ENCODE peak calls at places on chromosomes 5 and 9, in eight cellular contexts. L is esophagus squamous epithelium, A is A673, E is left ventricle myocardium inferior, W is ovary, Z is epithelial cell of esophagus, C is GM12865, J is breast epithelium. K is an unnamed sample.

GRCh38 chr9:133952598-133953550 is 39.2 kb downstream of the VAV2 start:
- DNase-seq in L (no peak), A (no peak), E (no peak), W (no peak), Z (no peak), C (no peak), J (no peak), K (peak)

GRCh38 chr5:55134053-55134722 is 25.8 kb upstream of the GPX8 start:
- DNase-seq in L (no peak), A (no peak), E (no peak), W (no peak), Z (peak), C (peak), J (no peak), K (no peak)

GRCh38 chr9:3441197-3441816 is 84.5 kb downstream of the RFX3 start:
- DNase-seq in L (no peak), A (peak), E (no peak), W (no peak), Z (peak), C (peak), J (no peak), K (peak)

GRCh38 chr9:134910146-134910545 is 7.6 kb downstream of the FCN1 start:
- DNase-seq in L (no peak), A (no peak), E (no peak), W (peak), Z (no peak), C (no peak), J (no peak), K (no peak)

GRCh38 chr5:158170060-158170459 is 311.1 kb upstream of the CLINT1 start:
- DNase-seq in L (no peak), A (no peak), E (no peak), W (no peak), Z (no peak), C (no peak), J (no peak), K (no peak)

GRCh38 chr5:57172466-57172961 is 1.3 kb upstream of the GPBP1 start:
- DNase-seq in L (no peak), A (peak), E (no peak), W (no peak), Z (peak), C (peak), J (no peak), K (no peak)

GRCh38 chr5:179258922-179259730 is 86.1 kb downstream of the ADAMTS2 start:
- DNase-seq in L (no peak), A (no peak), E (no peak), W (peak), Z (no peak), C (no peak), J (no peak), K (no peak)

GRCh38 chr5:143309661-143310431 is 93.6 kb downstream of the NR3C1 start:
- DNase-seq in L (no peak), A (no peak), E (no peak), W (no peak), Z (peak), C (peak), J (no peak), K (no peak)

GRCh38 chr5:17069995-17070405 is 133.9 kb upstream of the MYO10 start:
- DNase-seq in L (no peak), A (peak), E (no peak), W (peak), Z (peak), C (no peak), J (no peak), K (no peak)

GRCh38 chr5:167708449-167708848 is 583.0 kb upstream of the WWC1 start:
- DNase-seq in L (no peak), A (peak), E (no peak), W (no peak), Z (peak), C (no peak), J (no peak), K (no peak)

GRCh38 chr5:67476531-67476930 is 279.9 kb upstream of the CD180 start:
- DNase-seq in L (no peak), A (peak), E (no peak), W (no peak), Z (peak), C (no peak), J (peak), K (no peak)

GRCh38 chr9:114754574-114754973 is 51.3 kb downstream of the TNFSF15 start:
- DNase-seq in L (no peak), A (no peak), E (no peak), W (no peak), Z (no peak), C (no peak), J (no peak), K (no peak)

DNA sequence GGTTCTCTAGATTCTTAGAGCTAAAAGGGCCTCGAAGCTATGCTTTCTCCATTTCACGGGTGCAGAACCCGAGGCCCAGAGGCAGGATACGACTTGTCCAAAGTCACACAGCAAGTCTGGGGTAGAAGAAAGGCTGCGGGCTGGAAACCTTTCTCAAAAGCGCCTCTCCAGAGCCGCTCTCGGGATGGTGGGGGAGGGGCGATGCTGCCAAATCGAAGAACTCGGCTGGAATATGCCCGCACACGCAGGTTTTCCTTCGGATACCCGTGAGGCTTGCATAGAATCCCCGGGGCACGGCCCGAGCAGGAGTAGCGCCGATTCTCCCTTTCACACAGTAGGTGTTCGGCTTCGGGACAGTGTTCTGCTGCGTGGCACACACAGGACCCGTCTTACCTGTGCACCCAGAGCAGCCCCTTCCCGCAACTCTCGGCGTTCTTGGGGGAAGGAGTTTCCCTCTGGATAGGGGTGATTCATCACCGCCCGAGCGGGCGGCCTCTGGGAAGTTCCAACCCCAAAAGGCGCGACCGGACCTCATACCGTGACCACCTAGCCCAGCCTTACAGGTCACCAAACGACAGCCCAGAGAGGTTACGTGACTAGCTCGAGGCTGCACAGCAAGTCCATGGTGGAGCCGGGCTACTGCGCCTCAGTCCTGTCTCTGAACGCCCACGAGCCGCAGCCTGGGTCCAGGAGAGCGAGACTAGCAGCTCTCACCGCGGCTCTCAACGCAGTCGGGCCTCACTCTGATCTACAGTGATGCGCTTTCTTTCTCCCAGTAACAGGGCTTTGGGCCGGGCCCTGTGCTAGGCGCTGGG is 4.1 kb downstream of the PAX5 start:
- DNase-seq in L (no peak), A (no peak), E (no peak), W (no peak), Z (peak), C (no peak), J (no peak), K (no peak)
- H3K4me3 ChIP-seq in L (peak), A (no peak), E (peak), W (no peak), Z (no peak), C (peak), J (no peak), K (no peak)

GRCh38 chr9:98209530-98209929 is 17.1 kb upstream of the CORO2A start:
- DNase-seq in L (no peak), A (no peak), E (no peak), W (no peak), Z (no peak), C (no peak), J (no peak), K (no peak)

GRCh38 chr9:98206754-98207153 is 14.3 kb upstream of the CORO2A start:
- DNase-seq in L (no peak), A (no peak), E (no peak), W (no peak), Z (peak), C (no peak), J (no peak), K (no peak)

GRCh38 chr9:98210435-98210834 is 18.0 kb upstream of the CORO2A start:
- DNase-seq in L (no peak), A (no peak), E (no peak), W (no peak), Z (no peak), C (no peak), J (no peak), K (no peak)

GRCh38 chr9:98207606-98208005 is 15.2 kb upstream of the CORO2A start:
- DNase-seq in L (no peak), A (no peak), E (no peak), W (no peak), Z (no peak), C (no peak), J (no peak), K (no peak)

DNA sequence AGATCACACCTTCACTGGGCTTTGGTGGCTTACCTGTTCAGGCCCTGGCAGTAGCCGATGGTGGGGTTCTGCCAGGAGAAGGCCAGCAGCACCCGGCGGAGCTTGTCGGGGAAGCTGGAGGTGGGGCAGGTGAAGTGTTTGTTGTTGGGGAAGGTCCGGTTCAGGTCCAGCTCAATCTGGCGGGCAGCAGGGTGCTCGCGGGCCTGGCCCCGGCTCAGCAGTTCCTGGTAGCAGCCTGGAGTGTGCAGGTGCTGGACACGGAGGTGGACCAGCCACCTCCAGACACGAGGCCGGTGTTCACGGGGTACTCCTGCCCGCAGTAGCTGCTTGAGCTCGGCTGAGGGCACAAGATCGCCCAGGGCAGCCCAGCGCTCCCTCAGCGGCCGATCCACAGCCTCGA is 16.2 kb upstream of the CORO2A start:
- DNase-seq in L (no peak), A (no peak), E (no peak), W (no peak), Z (no peak), C (no peak), J (no peak), K (no peak)
- H3K4me3 ChIP-seq in L (no peak), A (no peak), E (no peak), W (no peak), Z (no peak), C (no peak), J (no peak), K (no peak)

DNA sequence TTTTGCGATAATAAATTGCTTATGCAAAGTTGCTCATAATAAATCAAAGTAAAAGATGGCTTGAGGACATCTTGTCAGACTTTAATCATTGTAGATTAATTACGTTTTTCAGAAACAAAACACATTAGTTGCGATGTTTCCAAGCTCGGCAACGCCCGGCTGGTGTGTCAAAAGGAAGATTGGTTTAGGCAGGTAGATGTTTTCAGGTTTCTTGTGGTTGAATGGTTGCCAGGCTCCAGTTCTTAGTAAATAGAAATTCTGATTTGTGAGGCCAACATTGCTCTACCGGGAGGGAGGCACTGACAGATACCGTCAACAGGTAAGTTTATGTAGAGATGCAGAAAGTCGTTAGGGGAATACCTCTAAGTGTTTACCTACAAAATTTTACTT is 280.3 kb downstream of the NPR3 start:
- DNase-seq in L (no peak), A (no peak), E (no peak), W (no peak), Z (peak), C (no peak), J (no peak), K (no peak)
- H3K4me3 ChIP-seq in L (peak), A (no peak), E (no peak), W (no peak), Z (peak), C (no peak), J (no peak), K (no peak)

GRCh38 chr5:138241688-138242547 is 28.8 kb upstream of the CDC23 start:
- DNase-seq in L (no peak), A (no peak), E (peak), W (no peak), Z (no peak), C (no peak), J (no peak), K (peak)
- H3K4me3 ChIP-seq in L (peak), A (peak), E (peak), W (peak), Z (peak), C (no peak), J (peak), K (no peak)

GRCh38 chr5:160537940-160538339 is 116.3 kb downstream of the PTTG1 start:
- DNase-seq in L (no peak), A (no peak), E (no peak), W (no peak), Z (no peak), C (no peak), J (no peak), K (no peak)
- H3K4me3 ChIP-seq in L (no peak), A (no peak), E (no peak), W (no peak), Z (no peak), C (no peak), J (no peak), K (no peak)

GRCh38 chr5:62578540-62578939 is at the start of gene LRRC70:
- DNase-seq in L (no peak), A (peak), E (no peak), W (no peak), Z (no peak), C (peak), J (no peak), K (no peak)
- H3K4me3 ChIP-seq in L (peak), A (peak), E (peak), W (no peak), Z (no peak), C (no peak), J (peak), K (no peak)

K was measured in pancreas.